ENCODE peak calls at places on chromosomes 11 and 22, in six cellular contexts. X, V, O, N, P and E are unnamed samples.

GRCh38 chr11:128854801-128855200 is 12.3 kb downstream of the KCNJ1 start:
- DNase-seq in X (no peak), V (no peak), O (no peak), N (no peak), P (no peak), E (no peak)

GRCh38 chr11:73399159-73400090 is 23.2 kb downstream of the RELT start:
- DNase-seq in X (peak), V (peak), O (no peak), N (no peak), P (no peak), E (no peak)

GRCh38 chr22:45263790-45264269 is 20.9 kb upstream of the UPK3A start:
- DNase-seq in X (peak), V (peak), O (peak), N (peak), P (peak), E (no peak)

GRCh38 chr11:19525714-19526113 is 186.9 kb upstream of the NAV2 start:
- DNase-seq in X (no peak), V (no peak), O (no peak), N (no peak), P (no peak), E (no peak)

GRCh38 chr11:79045811-79046304 is 395.0 kb downstream of the TENM4 start:
- DNase-seq in X (no peak), V (no peak), O (no peak), N (no peak), P (no peak), E (no peak)

GRCh38 chr22:30863161-30863833 is 105.3 kb downstream of the MORC2 start:
- DNase-seq in X (no peak), V (peak), O (no peak), N (no peak), P (no peak), E (no peak)

GRCh38 chr11:105361651-105362050 is 222.1 kb upstream of the CARD18 start:
- DNase-seq in X (no peak), V (no peak), O (no peak), N (no peak), P (no peak), E (no peak)

GRCh38 chr11:71580057-71581003 is 2.3 kb downstream of the KRTAP5-11 start:
- DNase-seq in X (peak), V (no peak), O (peak), N (no peak), P (no peak), E (peak)

GRCh38 chr11:81869337-81870065 is 864.2 kb downstream of the FAM181B start:
- DNase-seq in X (no peak), V (no peak), O (peak), N (no peak), P (no peak), E (no peak)

GRCh38 chr11:45702511-45702910 is 37.1 kb upstream of the CHST1 start:
- DNase-seq in X (no peak), V (no peak), O (no peak), N (no peak), P (no peak), E (no peak)

GRCh38 chr22:32822188-32822877 is 20.8 kb downstream of the TIMP3 start:
- DNase-seq in X (no peak), V (no peak), O (no peak), N (no peak), P (no peak), E (no peak)

GRCh38 chr22:47367107-47367690 is 604.7 kb downstream of the TBC1D22A start:
- DNase-seq in X (no peak), V (no peak), O (no peak), N (no peak), P (no peak), E (no peak)

GRCh38 chr11:76860539-76861475 is at the start of gene ACER3:
- DNase-seq in X (peak), V (peak), O (peak), N (peak), P (peak), E (peak)

GRCh38 chr11:18709414-18709813 is 10.8 kb downstream of the TMEM86A start:
- DNase-seq in X (no peak), V (no peak), O (no peak), N (no peak), P (no peak), E (no peak)

GRCh38 chr11:20754957-20755356 is 85.6 kb downstream of the NELL1 start:
- DNase-seq in X (no peak), V (no peak), O (no peak), N (no peak), P (no peak), E (no peak)

GRCh38 chr11:1837171-1838076 is 1.4 kb upstream of the TNNI2 start:
- DNase-seq in X (peak), V (peak), O (peak), N (peak), P (peak), E (no peak)

GRCh38 chr11:2311456-2312201 is 9.8 kb downstream of the TSPAN32 start:
- DNase-seq in X (no peak), V (peak), O (no peak), N (peak), P (no peak), E (no peak)

GRCh38 chr11:119844808-119845207 is 115.8 kb upstream of the NECTIN1 start:
- DNase-seq in X (no peak), V (no peak), O (no peak), N (no peak), P (no peak), E (no peak)

GRCh38 chr22:33969052-33969451 is 48.8 kb upstream of the LARGE1 start:
- DNase-seq in X (no peak), V (no peak), O (no peak), N (no peak), P (no peak), E (no peak)

GRCh38 chr11:15213471-15214231 is 98.9 kb downstream of the INSC start:
- DNase-seq in X (no peak), V (no peak), O (no peak), N (no peak), P (no peak), E (no peak)

GRCh38 chr11:119376197-119376847 is 5.2 kb downstream of the USP2 start:
- DNase-seq in X (no peak), V (no peak), O (no peak), N (peak), P (peak), E (no peak)

GRCh38 chr11:88623536-88623935 is 286.0 kb upstream of the CTSC start:
- DNase-seq in X (peak), V (no peak), O (peak), N (no peak), P (no peak), E (no peak)

GRCh38 chr11:129252621-129253020 is 60.5 kb upstream of the ARHGAP32 start:
- DNase-seq in X (no peak), V (no peak), O (no peak), N (no peak), P (no peak), E (no peak)

GRCh38 chr11:45470151-45471001 is 184.2 kb upstream of the SYT13 start:
- DNase-seq in X (peak), V (no peak), O (peak), N (peak), P (peak), E (no peak)

GRCh38 chr11:23574149-23574548 is 713.9 kb upstream of the CCDC179 start:
- DNase-seq in X (no peak), V (no peak), O (no peak), N (no peak), P (no peak), E (no peak)
- TF ChIP-seq CTCF in X (no peak), V (no peak), O (no peak), N (no peak), P (no peak), E (no peak)

GRCh38 chr22:18056802-18057474 is 20.9 kb upstream of the PEX26 start:
- DNase-seq in X (no peak), V (no peak), O (no peak), N (peak), P (no peak), E (no peak)

GRCh38 chr22:18057568-18058209 is 20.1 kb upstream of the PEX26 start:
- DNase-seq in X (peak), V (no peak), O (peak), N (no peak), P (no peak), E (peak)

GRCh38 chr22:18055619-18056160 is 22.1 kb upstream of the PEX26 start:
- DNase-seq in X (no peak), V (no peak), O (no peak), N (no peak), P (no peak), E (no peak)

GRCh38 chr22:18058770-18059169 is 19.0 kb upstream of the PEX26 start:
- DNase-seq in X (no peak), V (no peak), O (no peak), N (no peak), P (no peak), E (no peak)

DNA sequence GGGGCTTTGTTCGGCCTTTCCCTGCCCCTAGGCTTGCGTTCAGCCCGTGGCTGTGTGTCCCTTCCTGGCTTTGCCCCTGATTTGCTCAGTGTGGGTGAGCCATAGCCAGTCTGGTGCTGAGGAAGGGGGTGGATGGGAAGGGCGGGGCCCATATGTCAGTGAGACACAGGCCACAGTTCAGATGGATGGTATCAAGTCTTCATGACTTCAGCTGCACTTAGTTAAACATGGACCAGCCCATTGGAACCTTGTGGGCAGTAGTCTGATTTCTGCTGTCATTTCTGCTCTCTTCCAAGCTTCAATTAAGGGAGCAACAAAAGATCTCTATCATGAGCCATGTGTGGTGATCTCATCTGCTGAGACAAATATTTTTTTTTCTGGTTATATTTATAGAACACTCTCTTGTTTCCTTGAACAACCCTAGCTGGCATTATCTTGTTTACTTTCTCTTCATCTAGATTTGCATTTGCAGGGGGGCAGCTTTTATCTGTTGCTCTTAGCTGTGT is 21.6 kb upstream of the PEX26 start:
- DNase-seq in X (peak), V (no peak), O (no peak), N (peak), P (no peak), E (peak)
- H3K4me3 ChIP-seq in X (no peak), V (no peak), O (no peak), N (no peak), P (no peak), E (no peak)

DNA sequence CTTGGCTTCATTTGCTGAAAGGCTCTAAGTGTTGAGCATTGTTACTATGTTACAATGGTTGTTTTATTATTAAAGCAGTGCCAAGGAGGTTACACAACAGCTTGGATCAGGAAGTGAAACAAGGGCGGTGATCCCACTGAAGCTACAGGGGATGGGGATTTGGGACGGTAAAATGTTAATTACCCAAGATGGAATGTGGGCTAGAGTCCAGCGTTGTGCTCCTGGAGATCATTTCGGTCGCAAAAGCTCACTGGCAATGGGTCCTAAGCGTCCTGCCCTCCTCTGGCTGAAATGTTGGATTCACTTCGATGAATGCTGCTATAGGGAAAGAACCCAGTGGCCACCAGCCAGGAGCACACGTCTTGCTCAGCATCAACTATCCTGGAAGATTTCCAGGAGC is 48.3 kb downstream of the FAM83F start:
- DNase-seq in X (peak), V (no peak), O (peak), N (no peak), P (no peak), E (peak)
- TF ChIP-seq CTCF in X (no peak), V (no peak), O (no peak), N (no peak), P (no peak), E (no peak)

GRCh38 chr11:47917643-47918369 is 62.6 kb upstream of the PTPRJ start:
- DNase-seq in X (peak), V (peak), O (peak), N (peak), P (peak), E (no peak)
- H3K4me3 ChIP-seq in X (peak), V (peak), O (peak), N (no peak), P (no peak), E (no peak)

DNA sequence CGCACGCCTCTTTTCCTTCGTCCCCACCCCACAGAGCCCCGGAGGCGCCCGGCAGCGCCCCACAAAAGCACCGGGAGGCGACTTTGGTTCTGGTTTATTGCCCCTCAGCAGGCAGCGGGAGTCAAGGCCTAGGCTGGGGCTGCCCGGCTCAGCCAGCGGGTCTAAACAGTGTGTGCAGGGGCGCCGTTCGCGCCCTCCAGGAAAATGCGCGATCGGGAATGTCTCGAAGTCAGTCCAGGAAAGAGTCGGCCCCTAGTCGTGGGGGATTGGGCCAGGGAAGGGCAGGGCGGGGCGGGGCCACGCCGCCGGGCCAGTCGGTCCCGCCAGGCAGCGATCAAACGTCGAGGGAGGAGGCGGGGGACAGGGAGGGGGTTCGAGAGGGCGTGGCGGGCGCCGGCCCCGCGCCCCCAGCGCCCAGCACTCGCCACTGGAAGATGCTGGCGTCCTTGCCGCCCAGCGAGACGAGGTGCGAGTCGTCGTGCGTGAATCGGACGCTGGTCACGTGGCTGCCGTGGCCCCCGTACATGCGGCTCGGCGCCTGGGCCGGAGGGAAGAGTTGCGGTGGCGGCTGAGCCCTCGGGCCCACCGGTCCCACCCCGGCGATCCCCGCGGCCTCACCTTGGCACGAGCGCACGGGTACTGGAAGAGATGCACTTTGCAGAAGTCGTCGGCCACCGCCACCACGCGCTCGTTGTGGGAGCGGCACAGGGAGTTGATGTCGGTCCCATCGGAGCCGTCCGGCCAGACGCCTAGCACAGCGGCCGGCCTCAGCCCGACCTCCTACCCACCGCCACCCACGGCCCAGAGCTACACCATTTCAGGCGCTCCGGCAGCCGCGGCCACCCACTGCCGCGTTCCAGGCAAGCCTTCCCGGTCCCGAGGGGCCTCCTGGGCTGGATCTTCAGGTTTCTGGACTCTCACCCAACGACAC is 741 bp upstream of the MTA2 start:
- DNase-seq in X (peak), V (peak), O (peak), N (peak), P (peak), E (no peak)
- TF ChIP-seq CTCF in X (no peak), V (no peak), O (no peak), N (no peak), P (peak), E (no peak)

DNA sequence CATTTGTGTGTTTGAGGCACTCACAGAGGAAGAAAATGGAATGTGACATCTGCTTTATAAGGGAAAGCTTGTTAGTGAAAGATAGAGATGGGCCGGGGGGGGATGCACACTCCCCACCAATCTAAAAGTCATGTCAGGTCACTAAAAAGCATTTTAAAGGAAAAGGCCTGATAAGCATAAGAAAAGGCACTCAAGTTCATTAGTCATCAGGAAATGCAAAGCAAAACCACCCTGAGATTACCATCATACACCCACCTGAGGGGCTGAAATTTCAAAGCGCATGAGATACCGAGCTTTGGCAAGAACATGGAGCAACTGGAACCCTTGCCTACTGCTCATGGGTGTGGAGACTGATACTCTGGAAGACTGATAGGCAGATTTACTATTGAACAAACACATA is 77.9 kb upstream of the ANO1 start:
- DNase-seq in X (no peak), V (no peak), O (no peak), N (no peak), P (no peak), E (no peak)
- H3K4me3 ChIP-seq in X (no peak), V (no peak), O (no peak), N (no peak), P (no peak), E (no peak)

DNA sequence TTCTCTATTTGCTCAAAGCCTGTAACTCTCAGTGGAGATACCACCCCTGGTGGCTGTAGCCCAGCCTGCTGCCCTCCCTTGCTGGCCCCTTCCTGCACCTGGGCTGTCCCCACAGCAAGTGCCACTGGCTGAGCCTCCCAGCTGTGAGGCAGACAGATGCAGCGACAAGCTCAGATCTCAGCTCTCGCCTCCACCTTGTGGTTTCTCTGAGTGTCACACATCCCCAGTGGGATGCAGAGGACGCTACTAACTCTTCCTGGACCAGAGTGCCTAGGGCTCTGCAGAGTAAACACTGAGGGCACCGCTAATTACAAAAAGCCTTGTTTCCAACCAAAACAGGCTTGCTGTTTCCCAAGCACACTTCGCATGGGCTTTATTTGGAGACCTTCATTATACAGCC is 8.9 kb downstream of the YPEL1 start:
- DNase-seq in X (no peak), V (no peak), O (peak), N (no peak), P (no peak), E (no peak)
- TF ChIP-seq CTCF in X (no peak), V (no peak), O (peak), N (peak), P (no peak), E (peak)

DNA sequence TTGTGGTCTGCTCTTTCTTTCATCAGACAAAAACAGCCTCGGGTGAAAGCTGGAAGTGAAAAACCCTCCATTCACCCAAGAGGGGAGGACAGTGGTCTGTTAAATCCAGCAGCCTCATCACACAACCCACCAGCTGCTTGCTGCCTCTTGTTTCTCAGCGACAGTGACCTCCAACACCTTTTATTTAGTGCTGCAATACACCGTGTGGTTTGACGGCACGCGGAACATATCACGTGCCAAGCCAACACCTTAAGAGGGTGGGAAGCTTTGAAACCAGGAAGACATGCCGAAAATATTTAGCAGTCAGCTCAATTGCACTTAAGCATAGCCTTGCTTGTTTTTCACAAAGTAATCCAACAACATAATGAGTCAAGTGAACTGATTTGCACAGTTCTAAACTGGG is 39.8 kb upstream of the POGLUT3 start:
- DNase-seq in X (no peak), V (no peak), O (no peak), N (peak), P (no peak), E (no peak)
- H3K4me3 ChIP-seq in X (no peak), V (no peak), O (no peak), N (peak), P (no peak), E (no peak)

GRCh38 chr11:13486926-13487660 is 8.7 kb downstream of the PTH start:
- DNase-seq in X (peak), V (peak), O (peak), N (peak), P (peak), E (no peak)
- TF ChIP-seq CTCF in X (peak), V (peak), O (peak), N (peak), P (peak), E (no peak)